ENCODE peak calls at places on chromosomes 12 and 14, in seven cellular contexts. S, M, H, F, A, B and V are unnamed samples.

GRCh38 chr14:93207468-93208308 is 632 bp downstream of the UBR7 start:
- DNase-seq in S (peak), H (peak), A (peak), F (no peak), M (no peak), B (peak), V (no peak)

GRCh38 chr12:6612247-6612646 is 5.1 kb upstream of the CHD4 start:
- DNase-seq in S (no peak), A (no peak), F (no peak), H (no peak), B (no peak), M (no peak), V (no peak)

GRCh38 chr12:71865166-71865713 is 25.7 kb downstream of the TBC1D15 start:
- DNase-seq in F (peak), B (peak), A (no peak), H (no peak), S (peak), M (peak), V (peak)

GRCh38 chr14:37890095-37890494 is 294.7 kb downstream of the TTC6 start:
- DNase-seq in A (no peak), F (no peak), H (no peak), B (no peak), M (no peak), S (no peak), V (no peak)

GRCh38 chr12:124970647-124971402 is 18.1 kb downstream of the DHX37 start:
- DNase-seq in S (no peak), B (no peak), H (no peak), F (no peak), A (no peak), M (no peak), V (no peak)

GRCh38 chr14:76829016-76829365 is 2.8 kb downstream of the LRRC74A start:
- DNase-seq in B (no peak), F (no peak), S (no peak), A (no peak), H (no peak), M (no peak), V (no peak)

GRCh38 chr12:55723516-55724225 is 3.5 kb downstream of the RDH5 start:
- DNase-seq in H (no peak), M (no peak), F (no peak), A (no peak), B (no peak), S (no peak), V (no peak)

GRCh38 chr12:47075192-47076084 is 4.0 kb upstream of the PCED1B start:
- DNase-seq in S (no peak), M (no peak), H (no peak), B (no peak), A (no peak), F (no peak), V (no peak)

GRCh38 chr12:85866929-85867776 is 6.9 kb upstream of the NTS start:
- DNase-seq in B (peak), F (peak), A (peak), H (no peak), M (peak), S (peak), V (peak)

GRCh38 chr12:43551271-43551970 is 582 bp downstream of the ADAMTS20 start:
- DNase-seq in F (no peak), M (no peak), S (peak), A (peak), H (no peak), B (no peak), V (no peak)

GRCh38 chr14:67396381-67396965 is 15.5 kb downstream of the PLEK2 start:
- DNase-seq in B (peak), F (no peak), H (no peak), S (peak), A (no peak), M (no peak), V (no peak)

GRCh38 chr12:116319316-116319715 is 41.8 kb upstream of the MED13L start:
- DNase-seq in H (no peak), A (no peak), F (no peak), B (peak), M (no peak), S (peak), V (peak)

GRCh38 chr14:20489093-20489994 is 16.0 kb upstream of the RNASE10 start:
- DNase-seq in F (no peak), B (peak), S (no peak), M (no peak), H (no peak), A (no peak), V (no peak)

GRCh38 chr12:50715174-50715573 is 48.7 kb upstream of the ATF1 start:
- DNase-seq in A (no peak), B (peak), H (no peak), S (peak), M (no peak), F (no peak), V (no peak)

GRCh38 chr14:50530794-50531193 is 1.6 kb downstream of the MAP4K5 start:
- DNase-seq in H (no peak), S (no peak), B (no peak), M (no peak), F (no peak), A (no peak), V (no peak)

GRCh38 chr12:56042430-56043203 is 899 bp downstream of the RPS26 start:
- DNase-seq in B (no peak), H (no peak), F (no peak), S (no peak), A (no peak), M (no peak), V (no peak)